ENCODE peak calls at places on chromosomes 13 and 19, in five cellular contexts. One of them, this sample, is unnamed.

GRCh38 chr13:53032849-53033248 is 4.2 kb downstream of the OLFM4 start:
- DNase-seq in mesenchymal stem cell: no peak
- DNase-seq in IMR-90: no peak
- DNase-seq in mesendoderm: no peak
- DNase-seq in trophoblast cell: no peak
- DNase-seq in this sample: no peak

GRCh38 chr13:48600374-48601364 is 53.1 kb upstream of the CYSLTR2 start:
- DNase-seq in mesenchymal stem cell: peak; percentile 59
- DNase-seq in IMR-90: peak; percentile 71
- DNase-seq in mesendoderm: peak; percentile 85
- DNase-seq in trophoblast cell: peak; percentile 92
- DNase-seq in this sample: no peak

GRCh38 chr13:24995225-24995804 is 100.6 kb upstream of the PABPC3 start:
- DNase-seq in mesenchymal stem cell: peak; percentile 85
- DNase-seq in IMR-90: peak; percentile 82
- DNase-seq in mesendoderm: peak; percentile 94
- DNase-seq in trophoblast cell: peak; percentile 94
- DNase-seq in this sample: peak; percentile 73

GRCh38 chr13:91158015-91158390 is 189.5 kb upstream of the MIR17HG start:
- DNase-seq in mesenchymal stem cell: no peak
- DNase-seq in IMR-90: no peak
- DNase-seq in mesendoderm: no peak
- DNase-seq in trophoblast cell: no peak
- DNase-seq in this sample: no peak

GRCh38 chr19:35142531-35143230 is 374 bp upstream of the FXYD7 start:
- DNase-seq in mesenchymal stem cell: peak; percentile 30
- DNase-seq in IMR-90: no peak
- DNase-seq in mesendoderm: peak; percentile 75
- DNase-seq in trophoblast cell: peak; percentile 65
- DNase-seq in this sample: no peak

GRCh38 chr19:47633516-47633915 is 24.6 kb downstream of the BICRA start:
- DNase-seq in mesenchymal stem cell: no peak
- DNase-seq in IMR-90: no peak
- DNase-seq in mesendoderm: no peak
- DNase-seq in trophoblast cell: peak; percentile 68
- DNase-seq in this sample: no peak

GRCh38 chr19:38452430-38453366 is 19.2 kb downstream of the RYR1 start:
- DNase-seq in mesenchymal stem cell: no peak
- DNase-seq in IMR-90: no peak
- DNase-seq in mesendoderm: peak; percentile 95
- DNase-seq in trophoblast cell: peak; percentile 2
- DNase-seq in this sample: no peak

GRCh38 chr13:112104873-112105234 is 37.9 kb downstream of the SOX1 start:
- DNase-seq in mesenchymal stem cell: no peak
- DNase-seq in IMR-90: no peak
- DNase-seq in mesendoderm: no peak
- DNase-seq in trophoblast cell: no peak
- DNase-seq in this sample: no peak

GRCh38 chr13:49403966-49404365 is 39.9 kb downstream of the CAB39L start:
- DNase-seq in mesenchymal stem cell: no peak
- DNase-seq in IMR-90: no peak
- DNase-seq in mesendoderm: no peak
- DNase-seq in trophoblast cell: peak; percentile 76
- DNase-seq in this sample: no peak

GRCh38 chr13:90800082-90800746 is 547.3 kb upstream of the MIR17HG start:
- DNase-seq in mesenchymal stem cell: peak; percentile 7
- DNase-seq in IMR-90: no peak
- DNase-seq in mesendoderm: no peak
- DNase-seq in trophoblast cell: peak; percentile 1
- DNase-seq in this sample: no peak

GRCh38 chr13:39767791-39768564 is 112.5 kb downstream of the COG6 start:
- DNase-seq in mesenchymal stem cell: no peak
- DNase-seq in IMR-90: no peak
- DNase-seq in mesendoderm: peak; percentile 33
- DNase-seq in trophoblast cell: no peak
- DNase-seq in this sample: no peak

GRCh38 chr13:20363604-20364003 is 131.5 kb upstream of the GJB6 start:
- DNase-seq in mesenchymal stem cell: no peak
- DNase-seq in IMR-90: no peak
- DNase-seq in mesendoderm: no peak
- DNase-seq in trophoblast cell: no peak
- DNase-seq in this sample: no peak

GRCh38 chr13:96984061-96984508 is 10.2 kb downstream of the OXGR1 start:
- DNase-seq in mesenchymal stem cell: peak; percentile 6
- DNase-seq in IMR-90: no peak
- DNase-seq in mesendoderm: peak; percentile 68
- DNase-seq in trophoblast cell: peak; percentile 96
- DNase-seq in this sample: no peak

GRCh38 chr13:101449971-101450748 is 2.3 kb upstream of the ITGBL1 start:
- DNase-seq in mesenchymal stem cell: peak; percentile 83
- DNase-seq in IMR-90: peak; percentile 93
- DNase-seq in mesendoderm: no peak
- DNase-seq in trophoblast cell: peak; percentile 52
- DNase-seq in this sample: no peak

GRCh38 chr19:7600721-7601120 is 5.1 kb downstream of the CAMSAP3 start:
- DNase-seq in mesenchymal stem cell: no peak
- DNase-seq in IMR-90: no peak
- DNase-seq in mesendoderm: no peak
- DNase-seq in trophoblast cell: no peak
- DNase-seq in this sample: no peak

GRCh38 chr19:19627442-19627715 is 641 bp downstream of the LPAR2 start:
- DNase-seq in mesenchymal stem cell: no peak
- DNase-seq in IMR-90: no peak
- DNase-seq in mesendoderm: no peak
- DNase-seq in trophoblast cell: no peak
- DNase-seq in this sample: no peak

GRCh38 chr13:43128504-43128929 is 105.1 kb downstream of the DNAJC15 start:
- DNase-seq in mesenchymal stem cell: no peak
- DNase-seq in IMR-90: no peak
- DNase-seq in mesendoderm: no peak
- DNase-seq in trophoblast cell: no peak
- DNase-seq in this sample: no peak

GRCh38 chr19:32196690-32197420 is 148.6 kb upstream of the ZNF507 start:
- DNase-seq in mesenchymal stem cell: no peak
- DNase-seq in IMR-90: no peak
- DNase-seq in mesendoderm: no peak
- DNase-seq in trophoblast cell: no peak
- DNase-seq in this sample: no peak

GRCh38 chr13:21849323-21849722 is 178.4 kb downstream of the FGF9 start:
- DNase-seq in mesenchymal stem cell: peak; percentile 3
- DNase-seq in IMR-90: peak; percentile 43
- DNase-seq in mesendoderm: peak; percentile 74
- DNase-seq in trophoblast cell: peak; percentile 59
- DNase-seq in this sample: no peak

GRCh38 chr19:6720369-6721112 is at the start of gene C3:
- DNase-seq in mesenchymal stem cell: peak; percentile 50
- DNase-seq in IMR-90: peak; percentile 26
- DNase-seq in mesendoderm: no peak
- DNase-seq in trophoblast cell: peak; percentile 47
- DNase-seq in this sample: no peak

GRCh38 chr19:44708940-44709339 is 10.0 kb downstream of the CEACAM16 start:
- DNase-seq in mesenchymal stem cell: no peak
- DNase-seq in IMR-90: no peak
- DNase-seq in mesendoderm: no peak
- DNase-seq in trophoblast cell: no peak
- DNase-seq in this sample: no peak

GRCh38 chr19:47228168-47228936 is 2.6 kb downstream of the BBC3 start:
- DNase-seq in mesenchymal stem cell: peak; percentile 63
- DNase-seq in IMR-90: peak; percentile 17
- DNase-seq in mesendoderm: peak; percentile 71
- DNase-seq in trophoblast cell: peak; percentile 30
- DNase-seq in this sample: no peak

GRCh38 chr13:44894001-44894770 is 95.1 kb downstream of the NUFIP1 start:
- DNase-seq in mesenchymal stem cell: no peak
- DNase-seq in IMR-90: no peak
- DNase-seq in mesendoderm: no peak
- DNase-seq in trophoblast cell: peak; percentile 90
- DNase-seq in this sample: no peak

GRCh38 chr13:41004875-41005693 is 14.0 kb downstream of the ELF1 start:
- DNase-seq in mesenchymal stem cell: peak; percentile 61
- DNase-seq in IMR-90: no peak
- DNase-seq in mesendoderm: no peak
- DNase-seq in trophoblast cell: no peak
- DNase-seq in this sample: no peak

GRCh38 chr19:5070390-5070789 is 101.5 kb downstream of the KDM4B start:
- DNase-seq in mesenchymal stem cell: no peak
- DNase-seq in IMR-90: no peak
- DNase-seq in mesendoderm: no peak
- DNase-seq in trophoblast cell: no peak
- DNase-seq in this sample: no peak

GRCh38 chr13:110259651-110260050 is 47.3 kb downstream of the COL4A1 start:
- DNase-seq in mesenchymal stem cell: no peak
- DNase-seq in IMR-90: no peak
- DNase-seq in mesendoderm: no peak
- DNase-seq in trophoblast cell: no peak
- DNase-seq in this sample: no peak

GRCh38 chr13:92727118-92727517 is 499.5 kb upstream of the GPC6 start:
- DNase-seq in mesenchymal stem cell: peak; percentile 26
- DNase-seq in IMR-90: peak; percentile 3
- DNase-seq in mesendoderm: no peak
- DNase-seq in trophoblast cell: no peak
- DNase-seq in this sample: no peak

GRCh38 chr19:33444238-33444992 is 70.9 kb downstream of the CEBPG start:
- DNase-seq in mesenchymal stem cell: no peak
- DNase-seq in IMR-90: no peak
- DNase-seq in mesendoderm: no peak
- DNase-seq in trophoblast cell: no peak
- DNase-seq in this sample: no peak

GRCh38 chr19:55319786-55320185 is 5.4 kb downstream of the TMEM150B start:
- DNase-seq in mesenchymal stem cell: peak; percentile 50
- DNase-seq in IMR-90: peak; percentile 28
- DNase-seq in mesendoderm: peak; percentile 90
- DNase-seq in trophoblast cell: peak; percentile 76
- DNase-seq in this sample: peak; percentile 72

GRCh38 chr13:53004605-53005004 is 24.0 kb upstream of the OLFM4 start:
- DNase-seq in mesenchymal stem cell: no peak
- DNase-seq in IMR-90: no peak
- DNase-seq in mesendoderm: no peak
- DNase-seq in trophoblast cell: no peak
- DNase-seq in this sample: no peak

GRCh38 chr13:60583196-60583908 is 186.3 kb downstream of the TDRD3 start:
- DNase-seq in mesenchymal stem cell: no peak
- DNase-seq in IMR-90: peak; percentile 16
- DNase-seq in mesendoderm: peak; percentile 80
- DNase-seq in trophoblast cell: no peak
- DNase-seq in this sample: no peak

GRCh38 chr19:9565900-9566705 is 18.2 kb downstream of the ZNF121 start:
- DNase-seq in mesenchymal stem cell: peak; percentile 21
- DNase-seq in IMR-90: peak; percentile 7
- DNase-seq in mesendoderm: peak; percentile 75
- DNase-seq in trophoblast cell: peak; percentile 18
- DNase-seq in this sample: no peak

GRCh38 chr13:54162069-54162468 is 1133.5 kb downstream of the OLFM4 start:
- DNase-seq in mesenchymal stem cell: no peak
- DNase-seq in IMR-90: no peak
- DNase-seq in mesendoderm: peak; percentile 81
- DNase-seq in trophoblast cell: no peak
- DNase-seq in this sample: no peak

GRCh38 chr19:17841810-17842662 is 5.7 kb downstream of the JAK3 start:
- DNase-seq in mesenchymal stem cell: peak; percentile 86
- DNase-seq in IMR-90: peak; percentile 63
- DNase-seq in mesendoderm: peak; percentile 98
- DNase-seq in trophoblast cell: peak; percentile 91
- DNase-seq in this sample: peak; percentile 99

DNA sequence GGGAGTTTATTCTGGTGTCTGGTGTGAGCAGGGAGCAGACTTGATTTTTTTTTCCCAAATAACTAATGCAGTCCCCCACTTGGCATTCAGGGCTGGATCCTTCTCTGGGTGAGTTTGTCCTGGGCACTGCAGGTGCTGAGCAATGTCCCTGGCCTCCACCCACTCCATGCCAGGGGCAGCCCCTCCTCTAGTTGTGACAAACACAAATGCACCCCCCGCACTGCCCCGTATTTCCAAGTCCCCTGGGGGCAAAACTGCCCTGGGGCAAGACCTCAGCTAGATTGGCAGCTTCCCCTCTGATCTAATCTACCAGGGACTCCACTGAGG is 6.4 kb downstream of the MOB3A start:
- DNase-seq in mesenchymal stem cell: no peak
- DNase-seq in IMR-90: no peak
- DNase-seq in mesendoderm: no peak
- DNase-seq in trophoblast cell: no peak
- DNase-seq in this sample: no peak
- H3K9ac ChIP-seq in mesenchymal stem cell: peak overlapping the region; percentile 49
- H3K9ac ChIP-seq in IMR-90: no peak overlapping the region
- H3K9ac ChIP-seq in mesendoderm: no peak overlapping the region
- H3K9ac ChIP-seq in trophoblast cell: no peak overlapping the region
- H3K9ac ChIP-seq in this sample: no peak overlapping the region

GRCh38 chr19:12639901-12640613 is 26.5 kb downstream of the MAN2B1 start:
- DNase-seq in mesenchymal stem cell: peak; percentile 84
- DNase-seq in IMR-90: peak; percentile 77
- DNase-seq in mesendoderm: peak; percentile 91
- DNase-seq in trophoblast cell: peak; percentile 77
- DNase-seq in this sample: peak; percentile 57
- H3K18ac ChIP-seq in mesenchymal stem cell: no peak overlapping the region
- H3K18ac ChIP-seq in IMR-90: no peak overlapping the region
- H3K18ac ChIP-seq in mesendoderm: no peak overlapping the region
- H3K18ac ChIP-seq in trophoblast cell: peak overlapping the region; percentile 12
- H3K18ac ChIP-seq in this sample: peak overlapping the region; percentile 69

GRCh38 chr13:66305960-66306617 is 924.0 kb downstream of the PCDH9 start:
- DNase-seq in mesenchymal stem cell: no peak
- DNase-seq in IMR-90: no peak
- DNase-seq in mesendoderm: no peak
- DNase-seq in trophoblast cell: no peak
- DNase-seq in this sample: no peak
- H3K9ac ChIP-seq in mesenchymal stem cell: no peak overlapping the region
- H3K9ac ChIP-seq in IMR-90: no peak overlapping the region
- H3K9ac ChIP-seq in mesendoderm: no peak overlapping the region
- H3K9ac ChIP-seq in trophoblast cell: no peak overlapping the region
- H3K9ac ChIP-seq in this sample: no peak overlapping the region

DNA sequence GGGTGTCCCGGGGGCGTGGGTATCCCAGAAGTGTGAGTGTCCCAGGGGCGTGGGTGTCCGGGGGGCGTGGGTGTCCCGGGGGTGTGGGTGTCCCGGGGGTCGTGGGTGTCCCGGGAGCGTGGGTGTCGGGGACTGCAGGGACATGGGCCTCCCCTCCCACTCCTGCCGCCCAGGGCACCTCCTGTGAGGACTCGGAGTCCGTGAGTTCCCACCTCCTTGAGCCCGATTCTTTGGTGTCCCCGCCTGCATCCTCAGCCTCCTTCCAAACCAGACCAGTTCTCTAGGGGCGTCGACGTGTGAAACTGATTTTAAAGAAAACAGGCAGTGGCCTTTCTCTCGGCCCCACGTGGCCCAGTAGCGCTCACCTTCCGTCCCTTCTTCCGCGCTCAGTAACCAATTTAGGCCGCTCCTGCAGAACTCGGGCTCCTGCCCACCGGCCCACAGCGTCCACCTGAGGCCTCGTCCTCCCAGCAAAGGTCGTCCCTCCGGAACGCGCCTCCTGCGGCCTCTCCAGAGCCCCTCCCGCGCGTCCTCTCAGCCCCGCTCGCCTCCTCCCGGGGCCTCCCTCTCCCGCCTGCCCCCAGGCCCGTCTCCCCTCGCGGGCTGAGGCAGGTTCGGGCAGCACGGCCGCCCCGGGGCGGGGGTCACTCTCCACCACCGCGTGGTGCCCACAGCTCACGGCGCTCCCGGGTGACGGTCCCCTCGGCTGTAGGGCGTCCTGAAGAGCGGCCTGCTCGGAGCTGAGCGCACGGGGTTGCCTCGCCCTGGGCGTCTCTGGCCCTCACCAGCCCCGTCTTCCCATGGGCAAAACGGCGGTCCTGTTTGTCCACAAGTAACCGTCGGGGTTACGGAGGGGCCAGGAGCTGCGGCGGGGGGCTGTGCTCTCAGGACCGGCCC is 3.8 kb downstream of the F7 start:
- DNase-seq in mesenchymal stem cell: no peak
- DNase-seq in IMR-90: no peak
- DNase-seq in mesendoderm: no peak
- DNase-seq in trophoblast cell: no peak
- DNase-seq in this sample: no peak
- H3K18ac ChIP-seq in mesenchymal stem cell: no peak overlapping the region
- H3K18ac ChIP-seq in IMR-90: no peak overlapping the region
- H3K18ac ChIP-seq in mesendoderm: no peak overlapping the region
- H3K18ac ChIP-seq in trophoblast cell: no peak overlapping the region
- H3K18ac ChIP-seq in this sample: peak overlapping the region; percentile 87